ENCODE peak calls at places on chromosomes 16 and 17, in nine cellular contexts. G, U, F, J, Y, B, V, I and W are unnamed samples.
A peak's percentile ranks its signal among the peaks of the same experiment; 100 is the strongest.

GRCh38 chr17:27418366-27418615 is 38.0 kb upstream of the KSR1 start:
- DNase-seq in G (no peak), U (no peak), F (no peak), J (no peak), Y (no peak), B (no peak), V (no peak), I (no peak), W (no peak)

GRCh38 chr16:89037261-89038152 is 56.1 kb upstream of the ACSF3 start:
- DNase-seq in G (peak; percentile 41), U (no peak), F (no peak), J (peak; percentile 13), Y (peak; percentile 16), B (peak; percentile 17), V (no peak), I (peak; percentile 36), W (peak; percentile 72)

GRCh38 chr17:4900231-4901107 is 1.1 kb downstream of the C17orf107 start:
- DNase-seq in G (peak; percentile 71), U (no peak), F (no peak), J (no peak), Y (no peak), B (peak; percentile 21), V (no peak), I (peak; percentile 40), W (no peak)

GRCh38 chr17:67080804-67081203 is 36.5 kb downstream of the CACNG1 start:
- DNase-seq in G (no peak), U (no peak), F (no peak), J (no peak), Y (peak; percentile 45), B (no peak), V (no peak), I (no peak), W (peak; percentile 28)

GRCh38 chr16:12317121-12317810 is 340.7 kb downstream of the SNX29 start:
- DNase-seq in G (no peak), U (no peak), F (no peak), J (no peak), Y (no peak), B (no peak), V (no peak), I (no peak), W (no peak)

GRCh38 chr17:78831688-78832540 is 8.7 kb downstream of the USP36 start:
- DNase-seq in G (peak; percentile 14), U (no peak), F (no peak), J (no peak), Y (no peak), B (no peak), V (no peak), I (no peak), W (no peak)

GRCh38 chr17:70278846-70279465 is 109.6 kb downstream of the KCNJ2 start:
- DNase-seq in G (no peak), U (no peak), F (no peak), J (no peak), Y (no peak), B (no peak), V (no peak), I (no peak), W (no peak)

GRCh38 chr17:57889892-57890856 is 40.3 kb upstream of the MRPS23 start:
- DNase-seq in G (peak; percentile 81), U (peak; percentile 68), F (peak; percentile 89), J (peak; percentile 49), Y (no peak), B (peak; percentile 76), V (peak; percentile 67), I (peak; percentile 82), W (no peak)

GRCh38 chr16:85959686-85960085 is 60.7 kb downstream of the IRF8 start:
- DNase-seq in G (no peak), U (no peak), F (no peak), J (no peak), Y (no peak), B (no peak), V (no peak), I (no peak), W (no peak)

GRCh38 chr17:81513669-81514484 is 1.3 kb upstream of the ACTG1 start:
- DNase-seq in G (peak; percentile 83), U (no peak), F (peak; percentile 73), J (peak; percentile 77), Y (peak; percentile 45), B (peak; percentile 77), V (no peak), I (peak; percentile 74), W (no peak)

GRCh38 chr16:54430491-54431030 is 144.0 kb upstream of the IRX3 start:
- DNase-seq in G (no peak), U (peak; percentile 56), F (no peak), J (no peak), Y (no peak), B (peak; percentile 63), V (no peak), I (no peak), W (no peak)

GRCh38 chr17:79002796-79003593 is 6.6 kb downstream of the CANT1 start:
- DNase-seq in G (no peak), U (no peak), F (no peak), J (no peak), Y (no peak), B (no peak), V (no peak), I (no peak), W (peak; percentile 7)

GRCh38 chr17:63519972-63520882 is 2.9 kb upstream of the KCNH6 start:
- DNase-seq in G (no peak), U (no peak), F (no peak), J (no peak), Y (no peak), B (no peak), V (no peak), I (no peak), W (no peak)

GRCh38 chr17:55198690-55199370 is 65.9 kb upstream of the HLF start:
- DNase-seq in G (no peak), U (no peak), F (no peak), J (no peak), Y (no peak), B (no peak), V (no peak), I (no peak), W (no peak)

GRCh38 chr17:42675348-42675983 is 1.3 kb downstream of the PLEKHH3 start:
- DNase-seq in G (no peak), U (no peak), F (no peak), J (no peak), Y (peak; percentile 27), B (no peak), V (no peak), I (no peak), W (no peak)

GRCh38 chr17:81097134-81097942 is 62.4 kb downstream of the BAIAP2 start:
- DNase-seq in G (peak; percentile 86), U (peak; percentile 55), F (peak; percentile 89), J (peak; percentile 71), Y (no peak), B (peak; percentile 85), V (peak; percentile 75), I (peak; percentile 89), W (peak; percentile 79)

GRCh38 chr17:28951428-28951990 is at the start of gene PHF12:
- DNase-seq in G (peak; percentile 100), U (peak; percentile 100), F (peak; percentile 100), J (peak; percentile 100), Y (peak; percentile 100), B (peak; percentile 100), V (peak; percentile 100), I (peak; percentile 99), W (peak; percentile 94)
- TF ChIP-seq CTCF in G (no peak), U (no peak), F (no peak), J (no peak), Y (no peak), B (no peak), V (no peak), I (no peak), W (no peak)

GRCh38 chr17:21297026-21297520 is 12.6 kb downstream of the MAP2K3 start:
- DNase-seq in G (no peak), U (no peak), F (no peak), J (no peak), Y (no peak), B (no peak), V (no peak), I (no peak), W (peak; percentile 38)
- TF ChIP-seq CTCF in G (no peak), U (no peak), F (no peak), J (no peak), Y (no peak), B (no peak), V (no peak), I (no peak), W (no peak)

GRCh38 chr17:49841548-49841947 is 6.3 kb downstream of the TAC4 start:
- DNase-seq in G (no peak), U (no peak), F (no peak), J (no peak), Y (no peak), B (no peak), V (no peak), I (no peak), W (no peak)

GRCh38 chr17:49846938-49847712 is 744 bp downstream of the TAC4 start:
- DNase-seq in G (no peak), U (no peak), F (no peak), J (no peak), Y (no peak), B (no peak), V (no peak), I (no peak), W (no peak)

GRCh38 chr17:49845210-49845782 is 2.6 kb downstream of the TAC4 start:
- DNase-seq in G (no peak), U (no peak), F (no peak), J (no peak), Y (no peak), B (no peak), V (no peak), I (no peak), W (no peak)

GRCh38 chr17:49842846-49843245 is 5.0 kb downstream of the TAC4 start:
- DNase-seq in G (no peak), U (no peak), F (no peak), J (no peak), Y (no peak), B (no peak), V (no peak), I (no peak), W (no peak)

GRCh38 chr17:49843774-49844350 is 4.0 kb downstream of the TAC4 start:
- DNase-seq in G (no peak), U (no peak), F (no peak), J (no peak), Y (no peak), B (no peak), V (no peak), I (no peak), W (no peak)
- TF ChIP-seq CTCF in G (peak; percentile 27), U (peak; percentile 27), F (no peak), J (peak; percentile 43), Y (peak; percentile 47), B (peak; percentile 24), V (peak; percentile 43), I (no peak), W (peak; percentile 40)

DNA sequence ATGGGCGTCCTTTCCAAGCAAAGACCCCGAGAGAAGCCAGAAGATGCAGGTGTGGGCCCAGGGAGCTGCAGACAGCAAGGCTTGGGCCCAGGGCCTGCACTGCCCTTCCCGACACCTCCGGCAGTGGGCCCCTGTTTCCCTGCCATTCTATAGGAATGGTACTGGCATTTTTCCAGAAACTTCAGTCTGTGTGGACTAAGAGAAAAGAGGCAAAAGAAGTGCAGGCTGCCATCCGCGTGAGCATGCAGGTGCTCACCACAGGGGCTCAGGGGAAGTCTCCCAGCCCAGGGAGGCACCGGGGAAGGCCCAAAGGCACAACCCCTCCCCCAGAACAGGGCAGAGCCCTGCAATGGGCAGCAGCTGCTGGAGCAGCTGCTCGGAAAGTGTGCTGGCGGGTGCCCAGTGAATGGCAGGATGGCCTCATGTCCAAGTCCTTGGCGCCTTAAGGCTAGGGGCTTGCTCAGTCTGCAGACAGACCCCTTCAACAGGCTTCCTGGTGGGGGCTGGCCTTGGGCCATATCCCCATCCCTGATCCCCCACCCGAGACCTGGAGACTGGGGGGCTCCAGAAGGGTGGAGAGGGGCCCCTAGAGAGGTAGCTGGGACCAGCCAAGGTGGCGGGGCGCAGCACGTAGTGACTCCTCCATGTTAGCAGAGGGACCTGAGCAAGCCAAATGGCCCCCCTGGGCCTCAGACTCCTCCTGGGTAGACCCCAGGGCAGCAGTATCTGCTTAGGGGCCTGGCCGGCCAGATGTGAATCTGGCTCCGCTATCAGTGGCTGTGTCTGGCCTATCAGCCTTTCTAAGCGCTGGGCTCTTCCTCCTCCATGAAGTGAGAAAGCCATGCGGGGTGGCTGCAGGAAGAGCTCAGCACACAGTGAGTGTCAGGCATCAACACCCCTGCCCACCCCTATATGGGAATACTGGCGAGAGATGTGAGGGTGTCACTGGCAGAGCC is 6.7 kb upstream of the TPPP3 start:
- DNase-seq in G (peak; percentile 33), U (no peak), F (no peak), J (no peak), Y (no peak), B (no peak), V (no peak), I (no peak), W (no peak)
- TF ChIP-seq CTCF in G (no peak), U (no peak), F (no peak), J (no peak), Y (no peak), B (no peak), V (no peak), I (no peak), W (no peak)